ENCODE peak calls at places on chromosomes 16 and 17, in seven cellular contexts. S is IMR-90, E is A549, O is GM12878, U is HCT116, X is HepG2, C is H1. P is an unnamed sample. For H3K4me1, the result is how much of the 10 kb centered on the place peaks cover.

GRCh38 chr16:57883480-57883879 is 81.2 kb upstream of the KIFC3 start:
- DNase-seq in S (no peak), E (no peak), C (no peak), U (no peak), O (no peak), X (no peak), P (no peak)

GRCh38 chr16:31002810-31003209 is 7.6 kb downstream of the STX1B start:
- DNase-seq in S (no peak), X (no peak), C (no peak), U (no peak), E (no peak), O (no peak), P (no peak)

GRCh38 chr17:68821860-68822693 is 133.1 kb downstream of the ABCA8 start:
- DNase-seq in O (no peak), C (no peak), S (peak), E (peak), U (peak), X (peak), P (no peak)

GRCh38 chr16:1614226-1615102 is 2.3 kb downstream of the CRAMP1 start:
- DNase-seq in E (peak), O (no peak), C (no peak), S (peak), U (no peak), X (no peak), P (peak)

GRCh38 chr16:4345439-4346204 is 5.5 kb downstream of the PAM16 start:
- DNase-seq in C (no peak), O (no peak), X (peak), U (no peak), E (no peak), S (no peak), P (no peak)

GRCh38 chr16:84754353-84754856 is 54.6 kb downstream of the USP10 start:
- DNase-seq in X (peak), E (peak), U (peak), C (peak), S (peak), O (peak), P (peak)

GRCh38 chr17:80414803-80415625 is at the start of gene ENDOV:
- DNase-seq in E (peak), U (peak), O (peak), S (peak), X (peak), C (peak), P (peak)

GRCh38 chr17:48539177-48539576 is 5.7 kb downstream of the HOXB2 start:
- DNase-seq in X (no peak), E (no peak), C (no peak), U (no peak), S (peak), O (no peak), P (no peak)

GRCh38 chr17:55668581-55668980 is 54.1 kb downstream of the TMEM100 start:
- DNase-seq in U (no peak), O (no peak), C (no peak), X (no peak), S (no peak), E (no peak), P (no peak)

GRCh38 chr17:80851277-80851925 is 140.2 kb upstream of the CHMP6 start:
- DNase-seq in X (no peak), O (no peak), E (no peak), S (no peak), C (no peak), U (no peak), P (no peak)

GRCh38 chr16:67902831-67903230 is 9.8 kb downstream of the PSKH1 start:
- DNase-seq in S (peak), X (no peak), C (no peak), U (no peak), O (no peak), E (no peak), P (no peak)

GRCh38 chr17:65893692-65894279 is 298.1 kb downstream of the CEP112 start:
- DNase-seq in U (no peak), E (no peak), S (no peak), O (no peak), X (no peak), C (no peak), P (no peak)

GRCh38 chr17:75795820-75796607 is 11.4 kb downstream of the UNK start:
- DNase-seq in U (no peak), S (no peak), X (no peak), C (no peak), E (no peak), O (no peak), P (no peak)

GRCh38 chr16:66542396-66542795 is 7.5 kb downstream of the TK2 start:
- DNase-seq in C (no peak), O (no peak), E (no peak), U (no peak), X (no peak), S (no peak), P (no peak)

GRCh38 chr16:66543541-66543940 is 6.4 kb downstream of the TK2 start:
- DNase-seq in C (no peak), E (no peak), X (no peak), O (no peak), U (no peak), S (no peak), P (no peak)

GRCh38 chr16:66539628-66540469 is 10.1 kb downstream of the TK2 start:
- DNase-seq in S (no peak), U (no peak), X (no peak), O (no peak), E (no peak), C (no peak), P (no peak)

GRCh38 chr16:66544358-66544757 is 5.6 kb downstream of the TK2 start:
- DNase-seq in O (no peak), U (no peak), X (no peak), C (no peak), S (no peak), E (no peak), P (no peak)

GRCh38 chr16:66541388-66542360 is 8.2 kb downstream of the TK2 start:
- DNase-seq in S (no peak), U (no peak), E (no peak), C (no peak), X (no peak), O (no peak), P (no peak)
- TF ChIP-seq CEBPB in S (no peak), U (no peak), E (no peak), C (no peak), X (no peak), O (no peak), P (no peak)

DNA sequence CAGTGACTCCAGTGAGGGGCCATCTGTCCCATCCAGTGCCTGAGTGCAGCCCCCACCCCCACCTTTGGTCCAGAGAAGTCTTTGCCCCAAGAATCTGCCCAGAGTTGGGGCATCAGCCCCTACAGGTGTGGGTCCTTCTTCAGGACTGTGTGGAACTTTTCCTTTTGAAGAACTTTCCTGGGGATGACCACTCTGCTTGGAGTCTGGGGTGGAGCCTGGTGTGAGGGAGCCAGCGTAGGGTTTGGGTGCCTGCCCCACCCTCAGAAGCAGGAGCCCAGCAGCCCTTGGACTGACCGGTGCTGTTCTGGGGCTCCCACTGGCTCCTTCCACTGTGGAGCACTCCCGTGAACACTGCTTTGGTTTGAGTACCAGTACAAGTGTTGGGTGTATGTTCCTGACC is 19.3 kb downstream of the MPRIP start:
- DNase-seq in U (no peak), C (no peak), S (no peak), E (no peak), O (no peak), X (no peak), P (no peak)
- H3K4me1 ChIP-seq in U (under half), C (under half), S (under half), E (half or more), O (under half), X (under half), P (under half)

DNA sequence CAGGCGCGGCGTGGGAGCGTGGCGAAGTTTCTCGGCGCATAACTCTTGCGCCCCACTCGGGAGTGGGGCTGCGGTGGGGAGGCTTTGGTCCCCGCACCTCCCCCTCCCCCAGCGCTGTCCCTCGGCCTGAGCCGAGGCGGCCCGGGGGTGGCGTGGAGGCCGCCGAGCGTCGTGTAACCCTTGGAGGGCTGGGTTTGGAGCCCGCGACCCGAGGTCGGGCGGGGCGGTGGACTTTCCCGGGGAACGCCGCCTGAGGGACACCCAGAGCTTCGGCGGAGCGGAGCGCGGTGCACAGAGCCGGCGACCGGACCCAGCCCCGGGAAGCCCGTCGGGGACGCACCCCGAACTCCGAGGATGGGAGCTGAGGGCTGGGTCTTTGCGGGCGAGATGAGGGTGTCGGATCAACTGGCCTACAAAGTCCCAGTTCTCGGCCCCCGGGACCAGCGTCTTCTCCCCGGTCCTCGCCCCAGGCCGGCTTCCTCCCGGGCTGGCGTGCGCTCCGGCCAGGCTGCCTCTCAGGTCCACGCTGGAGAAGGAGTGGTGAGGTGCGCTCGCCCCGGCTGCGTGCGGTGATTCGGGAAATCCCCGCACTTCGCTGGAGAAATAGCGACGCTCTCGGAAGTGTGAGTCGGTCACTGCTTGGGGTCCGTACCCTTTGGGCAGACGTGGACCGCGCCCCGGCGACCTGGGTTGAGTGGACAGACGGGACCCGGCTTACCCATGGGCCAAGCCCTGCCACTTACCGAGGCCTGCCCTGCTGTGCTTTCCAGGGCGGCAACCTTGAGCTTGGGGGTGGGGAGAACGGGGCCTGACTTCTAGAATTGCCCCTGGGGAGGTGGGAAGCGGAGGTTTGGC is 168.4 kb downstream of the RAB11FIP4 start:
- DNase-seq in X (no peak), U (no peak), E (no peak), O (no peak), C (no peak), S (no peak), P (no peak)
- TF ChIP-seq CEBPB in X (no peak), U (no peak), E (no peak), O (no peak), C (no peak), S (no peak), P (no peak)

GRCh38 chr16:73050115-73051099 is 2.5 kb upstream of the ZFHX3 start:
- DNase-seq in C (no peak), S (no peak), E (no peak), X (no peak), U (no peak), O (no peak), P (no peak)

GRCh38 chr16:73051903-73052302 is 4.0 kb upstream of the ZFHX3 start:
- DNase-seq in U (no peak), S (peak), X (no peak), O (no peak), C (no peak), E (no peak), P (no peak)

GRCh38 chr16:73053038-73053378 is 5.1 kb upstream of the ZFHX3 start:
- DNase-seq in O (no peak), C (no peak), E (no peak), X (no peak), S (no peak), U (no peak), P (no peak)

GRCh38 chr16:73052441-73053030 is 4.6 kb upstream of the ZFHX3 start:
- DNase-seq in E (no peak), X (no peak), U (no peak), O (no peak), C (no peak), S (no peak), P (no peak)

GRCh38 chr16:73051216-73051615 is 3.3 kb upstream of the ZFHX3 start:
- DNase-seq in S (no peak), U (no peak), X (no peak), C (no peak), O (no peak), E (no peak), P (no peak)
- H3K4me1 ChIP-seq in S (under half), U (half or more), X (half or more), C (under half), O (under half), E (half or more), P (under half)

GRCh38 chr17:1156864-1157263 is 22.9 kb downstream of the ABR start:
- DNase-seq in X (no peak), C (no peak), S (no peak), U (no peak), O (no peak), E (no peak), P (no peak)
- TF ChIP-seq CEBPB in X (no peak), C (no peak), S (no peak), U (no peak), O (no peak), E (no peak), P (no peak)

GRCh38 chr17:82239401-82239925 is 10.6 kb downstream of the SLC16A3 start:
- DNase-seq in E (no peak), U (no peak), C (no peak), O (no peak), X (no peak), S (no peak), P (peak)
- H3K4me1 ChIP-seq in E (half or more), U (under half), C (under half), O (under half), X (half or more), S (half or more), P (half or more)

DNA sequence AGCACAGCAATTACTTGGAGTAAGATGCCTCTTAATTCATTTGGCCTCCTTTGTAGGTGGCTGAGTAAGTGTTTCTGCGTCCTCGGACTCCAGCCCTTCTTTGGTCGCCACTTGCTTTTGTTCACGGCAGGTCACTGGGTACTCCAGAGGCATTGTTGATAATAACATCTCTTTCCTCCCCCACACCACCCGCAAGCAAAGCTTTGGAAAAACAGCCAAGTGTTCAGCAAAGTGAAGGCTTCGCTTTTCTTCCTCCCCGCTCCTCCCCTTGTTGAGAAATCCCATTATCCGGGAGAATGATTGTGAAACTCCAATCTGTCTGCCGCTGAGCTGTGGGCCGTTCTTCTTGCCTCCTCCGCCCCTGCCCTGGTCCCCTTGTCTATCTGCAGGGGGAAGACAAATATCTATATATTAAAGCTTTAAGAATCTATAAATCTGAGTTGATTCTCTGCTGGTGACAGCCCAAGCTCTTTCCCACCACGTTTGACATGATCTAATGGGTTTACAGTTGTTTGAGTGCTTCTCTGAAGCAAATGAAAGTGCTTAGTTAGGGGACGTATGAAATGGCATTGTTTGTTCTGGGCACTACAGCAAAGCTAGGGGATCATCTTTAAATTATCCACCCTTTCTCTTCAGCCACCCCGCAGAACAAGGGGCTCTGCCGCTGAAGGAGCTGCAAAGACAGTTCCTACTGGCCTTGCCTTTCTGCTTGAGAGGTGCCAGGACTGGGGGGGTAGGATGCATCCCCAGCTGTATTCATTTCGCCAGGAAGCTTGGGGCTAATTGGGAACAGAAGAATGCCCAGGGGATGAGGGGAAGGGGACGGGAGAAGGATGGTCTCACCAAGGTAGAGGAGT is 167.1 kb downstream of the CCDC182 start:
- DNase-seq in S (peak), E (no peak), O (no peak), X (peak), U (no peak), C (no peak), P (no peak)
- TF ChIP-seq CEBPB in S (peak), E (peak), O (no peak), X (peak), U (no peak), C (peak), P (peak)

GRCh38 chr16:85884808-85885463 is 14.0 kb upstream of the IRF8 start:
- DNase-seq in U (no peak), S (no peak), E (no peak), O (no peak), C (no peak), X (no peak), P (no peak)
- H3K4me1 ChIP-seq in U (under half), S (under half), E (under half), O (under half), C (under half), X (under half), P (under half)

GRCh38 chr16:13643412-13643811 is 276.5 kb upstream of the ERCC4 start:
- DNase-seq in E (no peak), C (no peak), S (no peak), O (no peak), X (no peak), U (no peak), P (no peak)

GRCh38 chr16:13645525-13645924 is 274.4 kb upstream of the ERCC4 start:
- DNase-seq in E (no peak), O (no peak), C (no peak), U (no peak), X (no peak), S (no peak), P (no peak)
- TF ChIP-seq CEBPB in E (no peak), O (no peak), C (no peak), U (no peak), X (no peak), S (no peak), P (no peak)

GRCh38 chr16:26905336-26905735 is 161.4 kb upstream of the C16orf82 start:
- DNase-seq in C (no peak), O (no peak), S (peak), U (no peak), E (no peak), X (no peak), P (no peak)
- H3K4me1 ChIP-seq in C (under half), O (under half), S (under half), U (under half), E (under half), X (under half), P (under half)